ENCODE peak calls at places on chromosomes 16 and 17, in nine cellular contexts. L is GM12878; M is dorsolateral prefrontal cortex; F is sigmoid colon; X is GM10248; Y is body of pancreas; P is CD8-positive, alpha-beta T cell; H is GM23338; S is astrocyte of the cerebellum. D is an unnamed sample.

GRCh38 chr17:77681820-77682219 is 276.7 kb upstream of the TNRC6C start:
- DNase-seq in M (no peak), S (peak), X (no peak), Y (peak), H (no peak), P (no peak), L (no peak), F (peak), D (no peak)

GRCh38 chr17:20010099-20010863 is 1.1 kb downstream of the SPECC1 start:
- DNase-seq in F (no peak), L (no peak), X (no peak), M (peak), P (no peak), S (peak), H (peak), Y (peak), D (no peak)

GRCh38 chr16:67833418-67834241 is 8.5 kb upstream of the THAP11 start:
- DNase-seq in P (peak), X (peak), L (peak), F (peak), M (peak), Y (peak), S (peak), H (peak), D (peak)

GRCh38 chr17:82247175-82247823 is 18.5 kb downstream of the SLC16A3 start:
- DNase-seq in H (no peak), M (no peak), X (no peak), P (no peak), S (no peak), F (peak), L (no peak), Y (no peak), D (no peak)

GRCh38 chr17:77325537-77325825 is 184.7 kb downstream of the SEC14L1 start:
- DNase-seq in L (no peak), Y (no peak), S (no peak), X (peak), H (no peak), M (no peak), F (no peak), P (no peak), D (no peak)

GRCh38 chr17:63498621-63499195 is 21.8 kb downstream of the ACE start:
- DNase-seq in M (no peak), H (no peak), Y (no peak), F (no peak), S (no peak), X (no peak), P (no peak), L (no peak), D (no peak)

GRCh38 chr16:86242244-86243122 is 267.8 kb upstream of the FOXF1 start:
- DNase-seq in F (peak), M (no peak), Y (no peak), H (no peak), S (no peak), L (no peak), X (no peak), P (no peak), D (no peak)

GRCh38 chr17:8867361-8867981 is at the start of gene PIK3R6:
- DNase-seq in Y (no peak), X (peak), H (no peak), M (no peak), S (no peak), L (no peak), P (no peak), F (no peak), D (no peak)

GRCh38 chr17:80866050-80866793 is 125.4 kb upstream of the CHMP6 start:
- DNase-seq in F (peak), L (peak), H (peak), X (peak), Y (peak), S (peak), M (peak), P (peak), D (no peak)

GRCh38 chr16:56950881-56951771 is 10.6 kb upstream of the CETP start:
- DNase-seq in X (peak), Y (peak), M (no peak), H (peak), L (no peak), P (peak), S (no peak), F (peak), D (peak)

GRCh38 chr17:35540589-35541404 is 3.3 kb upstream of the SLFN12L start:
- DNase-seq in P (peak), X (no peak), H (no peak), F (peak), M (no peak), Y (no peak), L (no peak), S (no peak), D (peak)

GRCh38 chr16:23826528-23827244 is 9.1 kb upstream of the PRKCB start:
- DNase-seq in F (no peak), S (no peak), M (no peak), X (peak), L (peak), Y (no peak), P (no peak), H (no peak), D (peak)

GRCh38 chr16:69796285-69797118 is 34.4 kb downstream of the WWP2 start:
- DNase-seq in M (no peak), L (no peak), X (peak), F (peak), Y (no peak), S (peak), P (peak), H (peak), D (peak)

GRCh38 chr16:301950-302349 is 19.0 kb downstream of the PDIA2 start:
- DNase-seq in F (no peak), S (no peak), X (no peak), M (no peak), P (no peak), Y (no peak), L (no peak), H (no peak), D (no peak)

GRCh38 chr16:68445458-68445857 is 2.9 kb downstream of the SMPD3 start:
- DNase-seq in S (no peak), F (no peak), Y (peak), M (no peak), P (no peak), L (peak), H (peak), X (peak), D (no peak)

GRCh38 chr17:51056813-51057510 is 63.7 kb downstream of the SPAG9 start:
- DNase-seq in M (no peak), S (peak), Y (peak), X (peak), F (no peak), H (peak), L (no peak), P (no peak), D (peak)

GRCh38 chr17:3635474-3636153 is 436 bp downstream of the SHPK start:
- DNase-seq in S (no peak), H (peak), M (no peak), L (no peak), Y (no peak), F (no peak), P (no peak), X (no peak), D (no peak)

DNA sequence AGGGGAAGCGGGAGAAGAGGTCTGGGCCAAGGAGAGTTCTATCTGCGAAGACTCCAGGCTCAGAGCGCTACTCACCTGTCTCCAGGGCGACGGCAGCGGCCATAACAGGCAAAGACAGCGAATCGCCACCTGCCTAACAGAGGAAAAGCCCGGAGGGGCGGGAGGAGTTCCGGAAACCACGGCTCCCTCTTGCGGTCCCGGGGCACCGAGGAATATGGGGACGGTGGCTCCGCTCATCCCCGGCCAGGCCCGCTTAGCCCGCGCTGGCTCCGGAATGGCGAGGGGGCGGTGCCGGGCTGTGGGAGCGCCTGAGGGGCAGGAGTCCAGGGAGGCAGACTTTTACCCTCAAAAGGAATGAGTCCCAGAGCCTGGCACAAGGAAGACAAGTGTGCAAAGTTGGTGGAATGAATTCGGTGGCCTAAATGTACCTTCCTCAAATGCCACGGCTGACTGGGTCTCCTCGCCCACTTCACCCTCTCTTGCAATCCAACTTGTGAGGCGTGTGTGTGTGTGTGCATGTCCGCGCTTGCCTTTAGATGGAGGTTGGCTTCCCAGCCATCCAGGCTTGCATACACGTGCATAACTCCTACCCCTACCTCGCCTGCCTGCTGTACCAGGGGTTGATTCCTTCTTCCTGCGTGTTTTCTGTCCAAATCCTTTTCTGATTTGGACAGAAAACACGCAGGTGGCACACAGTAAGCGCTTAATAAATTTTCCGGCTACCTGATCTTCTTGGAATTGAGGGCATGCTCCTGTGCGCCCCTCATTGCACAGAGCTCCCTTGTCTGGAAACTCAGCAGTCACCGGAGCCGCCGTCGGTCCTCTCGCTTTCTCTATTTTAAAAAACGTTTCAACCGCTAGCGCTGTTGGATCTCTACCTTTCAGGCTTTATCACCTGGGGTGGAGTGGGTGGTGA is 3.5 kb downstream of the C17orf100 start:
- DNase-seq in M (no peak), Y (peak), P (no peak), L (no peak), X (no peak), F (no peak), S (no peak), H (peak), D (no peak)
- TF ChIP-seq CTCF in M (no peak), Y (peak), P (no peak), L (no peak), X (no peak), F (no peak), S (peak), H (peak), D (no peak)

DNA sequence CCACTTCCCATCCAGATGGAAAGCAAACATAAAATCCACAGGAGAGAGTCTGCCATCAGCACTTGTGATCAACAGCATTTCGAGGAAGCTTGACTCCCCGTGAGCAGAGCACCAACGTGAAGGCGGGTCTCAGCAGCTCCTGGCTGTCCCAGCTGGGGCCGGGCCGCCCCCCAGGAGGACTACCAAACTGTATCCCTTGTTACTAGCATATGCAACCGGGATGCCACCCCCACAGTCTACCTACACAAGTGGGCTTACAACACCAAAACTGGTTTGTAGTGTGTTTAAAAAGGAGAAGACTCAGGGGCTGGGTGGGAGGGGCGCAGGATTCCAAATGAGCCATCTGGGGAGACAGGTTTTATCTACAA is 121.0 kb downstream of the SLC39A11 start:
- DNase-seq in S (no peak), P (no peak), L (no peak), F (no peak), H (no peak), X (no peak), Y (no peak), M (no peak), D (no peak)
- TF ChIP-seq CTCF in S (no peak), P (no peak), L (no peak), F (no peak), H (no peak), X (no peak), Y (no peak), M (no peak), D (no peak)

GRCh38 chr17:7173687-7174602 is 5.2 kb downstream of the ASGR1 start:
- DNase-seq in F (peak), H (peak), Y (peak), X (peak), L (no peak), P (peak), S (no peak), M (no peak), D (no peak)
- TF ChIP-seq CTCF in F (no peak), H (peak), Y (no peak), X (peak), L (peak), P (no peak), S (no peak), M (no peak), D (no peak)

GRCh38 chr17:39252788-39253460 is 27.2 kb upstream of the STAC2 start:
- DNase-seq in X (no peak), S (no peak), L (no peak), F (no peak), M (no peak), Y (no peak), H (peak), P (no peak), D (no peak)
- TF ChIP-seq CTCF in X (no peak), S (no peak), L (no peak), F (no peak), M (no peak), Y (no peak), H (no peak), P (no peak), D (no peak)

GRCh38 chr16:10942352-10943297 is at the start of gene DEXI:
- DNase-seq in M (peak), L (peak), S (peak), X (peak), Y (peak), F (peak), P (peak), H (peak), D (peak)

GRCh38 chr16:10945065-10945787 is 862 bp downstream of the CLEC16A start:
- DNase-seq in S (no peak), F (no peak), M (no peak), L (no peak), P (no peak), Y (no peak), H (no peak), X (no peak), D (no peak)

GRCh38 chr16:10947211-10947787 is 2.9 kb downstream of the CLEC16A start:
- DNase-seq in H (no peak), F (no peak), M (no peak), L (no peak), X (no peak), Y (no peak), S (no peak), P (no peak), D (no peak)

GRCh38 chr16:10946308-10946707 is 1.9 kb downstream of the CLEC16A start:
- DNase-seq in F (no peak), P (no peak), Y (no peak), M (no peak), L (no peak), S (no peak), H (peak), X (no peak), D (no peak)

DNA sequence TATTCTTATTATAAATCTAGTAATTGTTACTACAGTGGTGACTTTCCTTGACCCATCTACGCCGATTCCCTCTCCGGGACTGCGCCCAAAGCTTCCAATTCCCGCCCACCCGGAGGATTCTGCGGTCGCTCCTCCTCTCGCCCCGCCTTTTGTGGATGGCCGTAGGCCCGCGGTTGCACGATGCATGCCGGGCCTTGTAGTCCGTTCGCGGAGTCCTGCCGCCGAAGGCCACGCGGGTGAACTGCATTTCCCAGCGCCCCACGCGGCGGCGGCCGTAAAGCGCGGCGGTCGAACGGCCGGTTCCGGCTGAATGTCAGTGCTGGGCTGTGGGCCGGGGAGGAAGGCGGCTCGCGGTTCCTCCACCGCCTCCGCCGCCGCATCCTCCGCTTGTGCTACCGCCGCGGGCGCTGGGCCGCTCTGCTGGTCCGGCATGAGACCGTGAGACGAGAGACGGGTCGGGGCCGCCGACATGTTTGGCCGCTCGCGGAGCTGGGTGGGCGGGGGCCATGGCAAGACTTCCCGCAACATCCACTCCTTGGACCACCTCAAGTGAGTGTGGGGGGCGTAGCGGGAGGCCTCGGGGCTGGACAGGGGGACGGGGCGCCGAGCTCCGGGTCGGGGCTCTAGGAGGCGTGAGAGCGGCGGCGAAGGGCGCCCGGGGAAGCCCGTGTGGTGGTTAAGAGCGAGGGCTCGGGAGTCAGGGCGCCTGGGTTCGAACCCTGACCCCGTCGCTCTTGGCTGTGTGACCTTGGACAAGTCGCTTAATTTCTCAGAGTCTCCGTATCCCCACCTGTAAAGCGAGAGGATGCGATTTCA is at the start of gene CLEC16A:
- DNase-seq in X (peak), F (peak), M (peak), S (peak), P (peak), L (peak), Y (peak), H (peak), D (peak)
- TF ChIP-seq CTCF in X (no peak), F (no peak), M (peak), S (no peak), P (no peak), L (no peak), Y (peak), H (no peak), D (no peak)